ENCODE peak calls at places on chromosome 16, in eight cellular contexts. V is T-helper 22 cell, B is SW 1271, Y is T-helper 1 cell, L is M059J, I is endothelial cell, E is AG08395, W is iPS DF 19.7. K is an unnamed sample.

GRCh38 chr16:13983625-13984024 is 63.7 kb downstream of the ERCC4 start:
- DNase-seq in V (no peak), B (no peak), Y (no peak), L (no peak), I (no peak), E (no peak), W (no peak), K (no peak)

GRCh38 chr16:104355-104754 is 26.3 kb downstream of the MPG start:
- DNase-seq in V (no peak), B (no peak), Y (no peak), L (no peak), I (no peak), E (no peak), W (no peak), K (no peak)

GRCh38 chr16:2152695-2153506 is 2.7 kb upstream of the TRAF7 start:
- DNase-seq in V (no peak), B (no peak), Y (no peak), L (no peak), I (no peak), E (no peak), W (no peak), K (no peak)

GRCh38 chr16:89319883-89320716 is 102.6 kb downstream of the ZNF778 start:
- DNase-seq in V (no peak), B (peak), Y (no peak), L (peak), I (no peak), E (peak), W (no peak), K (peak)

GRCh38 chr16:11135167-11135973 is 120.6 kb downstream of the SOCS1 start:
- DNase-seq in V (no peak), B (no peak), Y (no peak), L (peak), I (no peak), E (peak), W (no peak), K (no peak)

GRCh38 chr16:17211797-17212196 is 259.0 kb downstream of the XYLT1 start:
- DNase-seq in V (no peak), B (no peak), Y (peak), L (peak), I (peak), E (no peak), W (peak), K (no peak)

GRCh38 chr16:63789603-63790002 is 1332.3 kb downstream of the CDH11 start:
- DNase-seq in V (no peak), B (no peak), Y (no peak), L (no peak), I (no peak), E (no peak), W (no peak), K (no peak)

GRCh38 chr16:71895679-71896385 is 501 bp downstream of the IST1 start:
- DNase-seq in V (peak), B (peak), Y (no peak), L (peak), I (peak), E (peak), W (no peak), K (peak)

GRCh38 chr16:19698480-19699465 is 19.3 kb downstream of the KNOP1 start:
- DNase-seq in V (no peak), B (no peak), Y (no peak), L (peak), I (no peak), E (peak), W (no peak), K (peak)

K was measured in A172.